ENCODE peak calls at places on chromosome X, in six cellular contexts. L, R, O, P, F and A are unnamed samples.

GRCh38 chrX:13487731-13488505 is 81.5 kb upstream of the EGFL6 start:
- DNase-seq in O (peak), F (no peak), L (peak), R (peak), P (peak), A (peak)

GRCh38 chrX:8504451-8504850 is 39.8 kb downstream of the VCX3B start:
- DNase-seq in P (no peak), R (no peak), L (peak), O (peak), F (no peak), A (peak)

GRCh38 chrX:147533426-147533825 is 378.3 kb upstream of the FMR1 start:
- DNase-seq in O (no peak), F (no peak), R (no peak), P (no peak), L (no peak), A (no peak)

GRCh38 chrX:144916785-144917184 is 330.5 kb upstream of the SPANXN1 start:
- DNase-seq in L (no peak), F (no peak), P (no peak), O (no peak), R (no peak), A (peak)

GRCh38 chrX:119942831-119943184 is 743 bp downstream of the NKAP start:
- DNase-seq in F (no peak), O (no peak), P (no peak), L (no peak), R (no peak), A (peak)

GRCh38 chrX:98607739-98608138 is 1724.0 kb downstream of the RPA4 start:
- DNase-seq in F (no peak), P (no peak), R (no peak), L (no peak), O (no peak), A (no peak)

GRCh38 chrX:103644125-103644524 is 15.3 kb downstream of the TCEAL1 start:
- DNase-seq in L (no peak), F (no peak), O (no peak), R (no peak), P (no peak), A (no peak)

GRCh38 chrX:101415180-101416130 is 7.4 kb downstream of the HNRNPH2 start:
- DNase-seq in O (no peak), L (peak), R (peak), F (no peak), P (peak), A (peak)

GRCh38 chrX:39613997-39614679 is 483.6 kb downstream of the BCOR start:
- DNase-seq in F (no peak), P (no peak), O (no peak), R (no peak), L (no peak), A (peak)

GRCh38 chrX:84721416-84721815 is 219.2 kb upstream of the HDX start:
- DNase-seq in F (no peak), O (no peak), R (no peak), P (no peak), L (no peak), A (no peak)

GRCh38 chrX:3026074-3026588 is 15.1 kb upstream of the ARSF start:
- DNase-seq in L (no peak), P (no peak), F (no peak), O (no peak), R (no peak), A (no peak)

GRCh38 chrX:11667286-11667685 is 1.6 kb upstream of the ARHGAP6 start:
- DNase-seq in L (no peak), O (no peak), P (no peak), F (no peak), R (no peak), A (no peak)

GRCh38 chrX:54920610-54921426 is at the start of gene TRO:
- DNase-seq in R (no peak), L (no peak), O (no peak), P (no peak), F (no peak), A (no peak)

GRCh38 chrX:375181-376036 is 11.3 kb downstream of the PPP2R3B start:
- DNase-seq in R (no peak), P (no peak), F (no peak), O (no peak), L (no peak), A (no peak)
- TF ChIP-seq CTCF in R (no peak), P (no peak), F (no peak), O (no peak), L (no peak), A (no peak)

GRCh38 chrX:152656087-152656486 is 18.4 kb downstream of the GABRQ start:
- DNase-seq in P (no peak), O (no peak), R (no peak), L (no peak), F (no peak), A (no peak)

GRCh38 chrX:152656890-152657289 is 19.2 kb downstream of the GABRQ start:
- DNase-seq in L (no peak), R (no peak), P (no peak), O (no peak), F (no peak), A (no peak)

GRCh38 chrX:152652467-152652866 is 14.8 kb downstream of the GABRQ start:
- DNase-seq in L (no peak), F (no peak), P (no peak), O (no peak), R (no peak), A (no peak)

GRCh38 chrX:152663086-152663485 is 25.4 kb downstream of the GABRQ start:
- DNase-seq in O (no peak), R (no peak), L (no peak), F (no peak), P (no peak), A (no peak)

GRCh38 chrX:152658302-152658701 is 20.6 kb downstream of the GABRQ start:
- DNase-seq in L (no peak), F (no peak), R (no peak), O (no peak), P (no peak), A (no peak)
- TF ChIP-seq CTCF in L (no peak), F (no peak), R (no peak), O (no peak), P (no peak), A (no peak)

DNA sequence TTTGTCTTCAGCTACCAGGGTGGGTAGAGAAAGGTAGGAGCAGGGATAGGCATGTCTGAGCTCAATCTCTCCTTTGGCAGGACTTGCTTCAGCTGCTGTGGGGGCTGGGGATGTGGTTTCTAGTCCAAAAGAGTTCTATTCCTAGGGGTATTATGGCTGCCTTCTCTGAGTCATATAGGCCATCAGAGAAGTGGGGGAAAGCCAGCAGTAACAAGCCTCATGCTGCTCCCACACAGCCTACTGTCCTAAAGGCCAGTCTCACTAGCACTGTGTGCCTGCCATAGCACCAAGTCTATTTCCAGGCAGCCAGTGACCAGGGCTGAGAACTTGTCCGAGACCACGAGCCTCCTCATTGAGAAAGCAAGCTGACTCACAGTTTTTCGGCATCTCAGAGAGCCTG is 270.6 kb downstream of the DCAF12L2 start:
- DNase-seq in F (no peak), R (no peak), O (no peak), P (no peak), L (no peak), A (no peak)
- TF ChIP-seq CTCF in F (no peak), R (no peak), O (no peak), P (no peak), L (no peak), A (no peak)

DNA sequence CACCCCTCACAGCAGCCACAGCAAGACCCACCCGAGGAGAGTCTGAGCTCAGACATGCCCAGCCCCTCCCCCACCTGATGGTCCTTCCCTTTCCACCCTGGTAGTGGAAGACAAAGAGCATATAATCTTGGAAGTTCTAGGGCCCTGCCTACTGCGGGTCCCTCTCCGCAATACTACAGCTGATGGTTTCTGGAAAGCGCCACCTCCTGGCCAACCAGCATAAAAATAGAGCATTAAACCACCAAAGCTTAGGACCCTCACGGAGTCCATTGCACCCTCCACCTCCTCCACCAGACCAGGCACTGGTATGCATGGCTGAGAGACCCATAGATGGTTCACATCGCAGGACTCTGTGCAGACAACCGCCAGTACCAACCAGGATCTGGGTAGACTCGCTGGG is 78.2 kb downstream of the SH3BGRL start:
- DNase-seq in O (no peak), F (no peak), R (no peak), P (no peak), L (peak), A (no peak)
- TF ChIP-seq CTCF in O (peak), F (no peak), R (no peak), P (no peak), L (no peak), A (no peak)

DNA sequence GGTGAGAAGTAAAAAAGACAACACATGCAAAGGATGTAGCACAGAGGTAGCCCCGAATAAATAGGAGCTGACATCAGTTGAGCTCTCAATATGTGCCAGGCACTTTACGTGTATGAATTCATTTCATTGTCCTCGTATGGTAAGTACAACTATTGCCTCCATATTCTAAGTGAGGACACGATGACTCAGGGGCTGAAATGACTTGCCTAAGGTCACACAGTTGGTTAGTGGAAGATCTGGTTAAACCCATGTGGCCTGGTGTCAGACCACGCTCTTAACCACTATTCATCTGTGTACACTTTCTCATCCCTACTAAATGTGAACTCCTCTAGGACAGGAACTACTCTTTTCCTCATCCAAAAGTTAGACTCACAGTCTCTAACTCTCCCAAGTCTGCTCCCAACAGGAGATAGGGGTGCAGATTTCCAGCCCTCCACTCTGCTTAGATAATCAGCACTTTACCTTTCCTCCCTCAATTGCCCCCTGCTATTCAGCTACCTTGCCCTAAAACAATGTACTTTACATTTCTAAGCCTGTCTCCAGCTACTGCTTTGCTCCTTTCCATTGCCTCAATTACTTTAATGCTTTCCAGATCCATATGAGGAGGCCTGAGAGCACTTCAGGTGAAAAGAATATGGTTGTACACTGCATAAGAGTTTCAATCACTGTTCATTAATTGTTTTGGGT is 58.8 kb upstream of the LHFPL1 start:
- DNase-seq in R (no peak), O (no peak), P (no peak), F (no peak), L (no peak), A (no peak)
- TF ChIP-seq CTCF in R (no peak), O (no peak), P (no peak), F (no peak), L (no peak), A (no peak)